ENCODE peak calls at places on chromosome 15, in six cellular contexts. C is effector CD4-positive, alpha-beta T cell; X is posterior vena cava; O is M059J; W is ureter; M is stimulated activated naive B cell treated with anti-CD40 and anti-IgM and Interleukin-4, amounts not matched to agents 10 μg/mL and 1 μg/mL and 100 μg/mL, for 72 hours. B is an unnamed sample.

GRCh38 chr15:65050270-65050669 is 5.1 kb downstream of the SLC51B start:
- DNase-seq in C (no peak), X (no peak), O (no peak), W (no peak), M (no peak), B (no peak)

GRCh38 chr15:25849431-25849921 is 13.7 kb downstream of the ATP10A start:
- DNase-seq in C (no peak), X (peak; percentile 69), O (peak; percentile 40), W (no peak), M (no peak), B (peak; percentile 81)

GRCh38 chr15:39919740-39920509 is at the start of gene GPR176:
- DNase-seq in C (peak; percentile 6), X (peak; percentile 83), O (peak; percentile 91), W (peak; percentile 47), M (peak; percentile 5), B (peak; percentile 87)

GRCh38 chr15:66815322-66815721 is 113.3 kb downstream of the SMAD6 start:
- DNase-seq in C (no peak), X (no peak), O (peak; percentile 82), W (no peak), M (no peak), B (peak; percentile 71)

GRCh38 chr15:90059208-90059985 is 42.9 kb downstream of the IDH2 start:
- DNase-seq in C (peak; percentile 37), X (peak; percentile 95), O (no peak), W (peak; percentile 82), M (peak; percentile 96), B (no peak)

GRCh38 chr15:78979456-78980320 is 34.8 kb upstream of the CTSH start:
- DNase-seq in C (peak; percentile 10), X (no peak), O (peak; percentile 77), W (peak; percentile 78), M (no peak), B (peak; percentile 87)

GRCh38 chr15:94855409-94856266 is 624.3 kb downstream of the MCTP2 start:
- DNase-seq in C (no peak), X (no peak), O (no peak), W (no peak), M (no peak), B (no peak)

GRCh38 chr15:99566157-99566900 is 545 bp downstream of the MEF2A start:
- DNase-seq in C (no peak), X (peak; percentile 84), O (peak; percentile 17), W (peak; percentile 55), M (peak; percentile 26), B (peak; percentile 12)

GRCh38 chr15:83305696-83306291 is 21.3 kb upstream of the BNC1 start:
- DNase-seq in C (no peak), X (no peak), O (no peak), W (no peak), M (no peak), B (peak; percentile 72)

GRCh38 chr15:73575636-73576247 is 57.4 kb downstream of the NPTN start:
- DNase-seq in C (no peak), X (no peak), O (peak; percentile 19), W (no peak), M (no peak), B (peak; percentile 12)

GRCh38 chr15:28912422-28912821 is 26.6 kb downstream of the APBA2 start:
- DNase-seq in C (no peak), X (peak; percentile 55), O (peak; percentile 17), W (no peak), M (no peak), B (no peak)

GRCh38 chr15:100616700-100617099 is 14.3 kb downstream of the ASB7 start:
- DNase-seq in C (no peak), X (no peak), O (no peak), W (no peak), M (no peak), B (no peak)

GRCh38 chr15:77145370-77145769 is 74.5 kb upstream of the TSPAN3 start:
- DNase-seq in C (no peak), X (no peak), O (no peak), W (no peak), M (no peak), B (no peak)

GRCh38 chr15:78000089-78000926 is 77.2 kb downstream of the TBC1D2B start:
- DNase-seq in C (peak; percentile 72), X (peak; percentile 90), O (peak; percentile 22), W (peak; percentile 83), M (peak; percentile 66), B (peak; percentile 62)

GRCh38 chr15:69265347-69265955 is 33.3 kb upstream of the PAQR5 start:
- DNase-seq in C (no peak), X (no peak), O (peak; percentile 56), W (no peak), M (no peak), B (peak; percentile 40)

GRCh38 chr15:90561344-90562244 is 31.9 kb downstream of the CRTC3 start:
- DNase-seq in C (no peak), X (no peak), O (no peak), W (no peak), M (no peak), B (no peak)

GRCh38 chr15:70385052-70385451 is 287.3 kb upstream of the TLE3 start:
- DNase-seq in C (no peak), X (no peak), O (no peak), W (no peak), M (no peak), B (no peak)

GRCh38 chr15:40310001-40310959 is 2.5 kb upstream of the PLCB2 start:
- DNase-seq in C (peak; percentile 39), X (peak; percentile 81), O (peak; percentile 38), W (no peak), M (peak; percentile 39), B (peak; percentile 54)

GRCh38 chr15:41698779-41699178 is 38.6 kb downstream of the MGA start:
- DNase-seq in C (no peak), X (no peak), O (peak; percentile 83), W (no peak), M (no peak), B (peak; percentile 35)

GRCh38 chr15:82966671-82967071 is 14.2 kb upstream of the HOMER2 start:
- DNase-seq in C (no peak), X (no peak), O (no peak), W (no peak), M (no peak), B (no peak)

GRCh38 chr15:73624530-73624929 is 8.7 kb downstream of the NPTN start:
- DNase-seq in C (no peak), X (no peak), O (no peak), W (no peak), M (no peak), B (no peak)

GRCh38 chr15:67254238-67255175 is at the start of the genes AAGAB and IQCH:
- DNase-seq in C (peak; percentile 91), X (peak; percentile 99), O (peak; percentile 94), W (peak; percentile 99), M (peak; percentile 99), B (peak; percentile 98)

GRCh38 chr15:83178869-83179325 is 28.7 kb downstream of the HDGFL3 start:
- DNase-seq in C (no peak), X (no peak), O (no peak), W (no peak), M (no peak), B (peak; percentile 7)

GRCh38 chr15:86362556-86362955 is 282.9 kb downstream of the AGBL1 start:
- DNase-seq in C (no peak), X (no peak), O (peak; percentile 8), W (no peak), M (no peak), B (peak; percentile 33)

GRCh38 chr15:101371081-101371480 is 76.0 kb upstream of the SNRPA1 start:
- DNase-seq in C (no peak), X (peak; percentile 44), O (no peak), W (no peak), M (no peak), B (no peak)

GRCh38 chr15:65248506-65248905 is 37.2 kb upstream of the CILP start:
- DNase-seq in C (no peak), X (no peak), O (no peak), W (no peak), M (no peak), B (no peak)

GRCh38 chr15:42130246-42130986 is 26.0 kb downstream of the PLA2G4F start:
- DNase-seq in C (no peak), X (no peak), O (no peak), W (peak; percentile 29), M (no peak), B (no peak)

GRCh38 chr15:64740361-64741170 is 34.8 kb downstream of the RBPMS2 start:
- DNase-seq in C (no peak), X (no peak), O (peak; percentile 54), W (peak; percentile 80), M (no peak), B (no peak)

GRCh38 chr15:49094923-49095322 is 48.7 kb upstream of the SECISBP2L start:
- DNase-seq in C (no peak), X (no peak), O (no peak), W (no peak), M (no peak), B (no peak)

GRCh38 chr15:31080618-31081017 is 20.9 kb downstream of the TRPM1 start:
- DNase-seq in C (no peak), X (peak; percentile 84), O (no peak), W (no peak), M (peak; percentile 9), B (peak; percentile 26)

GRCh38 chr15:74783072-74783807 is 1.4 kb downstream of the CSK start:
- DNase-seq in C (no peak), X (peak; percentile 80), O (no peak), W (no peak), M (no peak), B (peak; percentile 25)

B was measured in kidney tubule cell.